ENCODE peak calls at places on chromosome 15, in four cellular contexts. One of them, this sample, is unnamed.

GRCh38 chr15:63554337-63554927 is 42.8 kb upstream of the FBXL22 start:
- DNase-seq in substantia nigra: no peak
- DNase-seq in mammary epithelial cell: no peak
- DNase-seq in NCI-H226: no peak
- DNase-seq in this sample: no peak

GRCh38 chr15:46091860-46092450 is 457.1 kb downstream of the SQOR start:
- DNase-seq in substantia nigra: no peak
- DNase-seq in mammary epithelial cell: no peak
- DNase-seq in NCI-H226: no peak
- DNase-seq in this sample: no peak

GRCh38 chr15:40498418-40498817 is 27.6 kb downstream of the CHST14 start:
- DNase-seq in substantia nigra: no peak
- DNase-seq in mammary epithelial cell: no peak
- DNase-seq in NCI-H226: peak
- DNase-seq in this sample: no peak

GRCh38 chr15:34993413-34993812 is 5.3 kb upstream of the ZNF770 start:
- DNase-seq in substantia nigra: no peak
- DNase-seq in mammary epithelial cell: no peak
- DNase-seq in NCI-H226: no peak
- DNase-seq in this sample: no peak

GRCh38 chr15:25175789-25176615 is 221.2 kb downstream of the SNRPN start:
- DNase-seq in substantia nigra: no peak
- DNase-seq in mammary epithelial cell: no peak
- DNase-seq in NCI-H226: no peak
- DNase-seq in this sample: no peak

GRCh38 chr15:101411588-101411987 is 77.9 kb downstream of the PCSK6 start:
- DNase-seq in substantia nigra: no peak
- DNase-seq in mammary epithelial cell: no peak
- DNase-seq in NCI-H226: no peak
- DNase-seq in this sample: no peak

GRCh38 chr15:81332326-81332725 is 8.4 kb upstream of the STARD5 start:
- DNase-seq in substantia nigra: no peak
- DNase-seq in mammary epithelial cell: no peak
- DNase-seq in NCI-H226: no peak
- DNase-seq in this sample: no peak

GRCh38 chr15:52137432-52138357 is 25.1 kb upstream of the BCL2L10 start:
- DNase-seq in substantia nigra: no peak
- DNase-seq in mammary epithelial cell: no peak
- DNase-seq in NCI-H226: no peak
- DNase-seq in this sample: no peak

GRCh38 chr15:50108446-50108845 is 10.6 kb downstream of the ATP8B4 start:
- DNase-seq in substantia nigra: no peak
- DNase-seq in mammary epithelial cell: no peak
- DNase-seq in NCI-H226: no peak
- DNase-seq in this sample: no peak

GRCh38 chr15:40847225-40847961 is 3.5 kb downstream of the SPINT1 start:
- DNase-seq in substantia nigra: no peak
- DNase-seq in mammary epithelial cell: peak
- DNase-seq in NCI-H226: peak
- DNase-seq in this sample: peak

GRCh38 chr15:62454567-62455172 is 289.6 kb upstream of the C2CD4B start:
- DNase-seq in substantia nigra: no peak
- DNase-seq in mammary epithelial cell: no peak
- DNase-seq in NCI-H226: no peak
- DNase-seq in this sample: no peak

GRCh38 chr15:57692709-57693108 is 13.8 kb upstream of the POLR2M start:
- DNase-seq in substantia nigra: no peak
- DNase-seq in mammary epithelial cell: no peak
- DNase-seq in NCI-H226: no peak
- DNase-seq in this sample: no peak

GRCh38 chr15:56767315-56767714 is 34.0 kb upstream of the ZNF280D start:
- DNase-seq in substantia nigra: no peak
- DNase-seq in mammary epithelial cell: peak
- DNase-seq in NCI-H226: peak
- DNase-seq in this sample: no peak

GRCh38 chr15:38868326-38869114 is 303.9 kb upstream of the RASGRP1 start:
- DNase-seq in substantia nigra: no peak
- DNase-seq in mammary epithelial cell: peak
- DNase-seq in NCI-H226: peak
- DNase-seq in this sample: peak

GRCh38 chr15:50262533-50262932 is 3.0 kb downstream of the HDC start:
- DNase-seq in substantia nigra: no peak
- DNase-seq in mammary epithelial cell: no peak
- DNase-seq in NCI-H226: no peak
- DNase-seq in this sample: no peak

GRCh38 chr15:40487816-40488682 is 17.3 kb downstream of the CHST14 start:
- DNase-seq in substantia nigra: no peak
- DNase-seq in mammary epithelial cell: no peak
- DNase-seq in NCI-H226: no peak
- DNase-seq in this sample: no peak

GRCh38 chr15:35958021-35958420 is 412.1 kb upstream of the DPH6 start:
- DNase-seq in substantia nigra: no peak
- DNase-seq in mammary epithelial cell: peak
- DNase-seq in NCI-H226: no peak
- DNase-seq in this sample: no peak

GRCh38 chr15:79283252-79284048 is 928 bp downstream of the ANKRD34C start:
- DNase-seq in substantia nigra: peak
- DNase-seq in mammary epithelial cell: peak
- DNase-seq in NCI-H226: no peak
- DNase-seq in this sample: peak

GRCh38 chr15:88656760-88657221 is 18.0 kb downstream of the ISG20 start:
- DNase-seq in substantia nigra: no peak
- DNase-seq in mammary epithelial cell: no peak
- DNase-seq in NCI-H226: no peak
- DNase-seq in this sample: no peak

GRCh38 chr15:80743189-80743833 is 35.9 kb upstream of the CEMIP start:
- DNase-seq in substantia nigra: no peak
- DNase-seq in mammary epithelial cell: no peak
- DNase-seq in NCI-H226: no peak
- DNase-seq in this sample: no peak

GRCh38 chr15:63531586-63531985 is 27.2 kb downstream of the USP3 start:
- DNase-seq in substantia nigra: no peak
- DNase-seq in mammary epithelial cell: no peak
- DNase-seq in NCI-H226: no peak
- DNase-seq in this sample: no peak

GRCh38 chr15:91308209-91308608 is 208.2 kb downstream of the SV2B start:
- DNase-seq in substantia nigra: no peak
- DNase-seq in mammary epithelial cell: no peak
- DNase-seq in NCI-H226: no peak
- DNase-seq in this sample: no peak

GRCh38 chr15:60572462-60573214 is 93.7 kb upstream of the ICE2 start:
- DNase-seq in substantia nigra: no peak
- DNase-seq in mammary epithelial cell: no peak
- DNase-seq in NCI-H226: no peak
- DNase-seq in this sample: no peak

GRCh38 chr15:75067123-75067854 is 43.9 kb downstream of the PPCDC start:
- DNase-seq in substantia nigra: no peak
- DNase-seq in mammary epithelial cell: peak
- DNase-seq in NCI-H226: peak
- DNase-seq in this sample: peak

GRCh38 chr15:74798388-74799254 is 14.0 kb upstream of the LMAN1L start:
- DNase-seq in substantia nigra: no peak
- DNase-seq in mammary epithelial cell: no peak
- DNase-seq in NCI-H226: no peak
- DNase-seq in this sample: no peak

GRCh38 chr15:89784686-89784960 is 8.5 kb downstream of the MESP2 start:
- DNase-seq in substantia nigra: no peak
- DNase-seq in mammary epithelial cell: no peak
- DNase-seq in NCI-H226: no peak
- DNase-seq in this sample: no peak

GRCh38 chr15:71136159-71137137 is 21.2 kb downstream of the THSD4 start:
- DNase-seq in substantia nigra: no peak
- DNase-seq in mammary epithelial cell: peak
- DNase-seq in NCI-H226: peak
- DNase-seq in this sample: peak

GRCh38 chr15:29945943-29946591 is 123.8 kb upstream of the TJP1 start:
- DNase-seq in substantia nigra: no peak
- DNase-seq in mammary epithelial cell: peak
- DNase-seq in NCI-H226: peak
- DNase-seq in this sample: peak

GRCh38 chr15:85289677-85290365 is 90.6 kb upstream of the AKAP13 start:
- DNase-seq in substantia nigra: peak
- DNase-seq in mammary epithelial cell: peak
- DNase-seq in NCI-H226: peak
- DNase-seq in this sample: peak

GRCh38 chr15:73386886-73387506 is 18.2 kb upstream of the HCN4 start:
- DNase-seq in substantia nigra: no peak
- DNase-seq in mammary epithelial cell: no peak
- DNase-seq in NCI-H226: no peak
- DNase-seq in this sample: no peak

GRCh38 chr15:95883064-95883463 is 447.4 kb upstream of the NR2F2 start:
- DNase-seq in substantia nigra: no peak
- DNase-seq in mammary epithelial cell: no peak
- DNase-seq in NCI-H226: no peak
- DNase-seq in this sample: no peak

GRCh38 chr15:90222538-90222937 is 11.2 kb downstream of the CIB1 start:
- DNase-seq in substantia nigra: no peak
- DNase-seq in mammary epithelial cell: no peak
- DNase-seq in NCI-H226: no peak
- DNase-seq in this sample: no peak

GRCh38 chr15:65338366-65338765 is 33.9 kb downstream of the RNU5B-1 start:
- DNase-seq in substantia nigra: no peak
- DNase-seq in mammary epithelial cell: no peak
- DNase-seq in NCI-H226: no peak
- DNase-seq in this sample: no peak

GRCh38 chr15:66842710-66843441 is 140.8 kb downstream of the SMAD6 start:
- DNase-seq in substantia nigra: peak
- DNase-seq in mammary epithelial cell: no peak
- DNase-seq in NCI-H226: peak
- DNase-seq in this sample: peak

GRCh38 chr15:38890194-38890593 is 325.6 kb upstream of the RASGRP1 start:
- DNase-seq in substantia nigra: no peak
- DNase-seq in mammary epithelial cell: no peak
- DNase-seq in NCI-H226: no peak
- DNase-seq in this sample: no peak

GRCh38 chr15:65100427-65100826 is 14.6 kb downstream of the UBAP1L start:
- DNase-seq in substantia nigra: no peak
- DNase-seq in mammary epithelial cell: no peak
- DNase-seq in NCI-H226: no peak
- DNase-seq in this sample: no peak

GRCh38 chr15:75712668-75713337 is at the start of gene CSPG4:
- DNase-seq in substantia nigra: no peak
- DNase-seq in mammary epithelial cell: no peak
- DNase-seq in NCI-H226: peak
- DNase-seq in this sample: no peak

This sample was measured in RWPE1.